ENCODE peak calls at places on chromosomes 11 and 22, in four cellular contexts. G, C, D and U are unnamed samples.

GRCh38 chr22:29369460-29369859 is 18.9 kb downstream of the AP1B1 start:
- DNase-seq in G (peak; percentile 27), C (no peak), D (peak; percentile 81), U (peak; percentile 67)

GRCh38 chr11:72643547-72643946 is 30.7 kb downstream of the PDE2A start:
- DNase-seq in G (no peak), C (peak; percentile 18), D (peak; percentile 61), U (no peak)

GRCh38 chr11:106765849-106766248 is 252.4 kb downstream of the GUCY1A2 start:
- DNase-seq in G (no peak), C (no peak), D (no peak), U (no peak)

GRCh38 chr22:29443861-29444431 is 5.6 kb downstream of the RFPL1 start:
- DNase-seq in G (no peak), C (no peak), D (no peak), U (no peak)

GRCh38 chr11:58625826-58626460 is 3.5 kb downstream of the CNTF start:
- DNase-seq in G (no peak), C (no peak), D (no peak), U (no peak)

GRCh38 chr11:6127881-6128280 is 20.4 kb downstream of the OR56B4 start:
- DNase-seq in G (no peak), C (no peak), D (no peak), U (no peak)

GRCh38 chr11:103806130-103806900 is 230.1 kb upstream of the DDI1 start:
- DNase-seq in G (no peak), C (peak; percentile 17), D (no peak), U (no peak)

GRCh38 chr11:5489571-5490357 is 1.3 kb downstream of the OR52D1 start:
- DNase-seq in G (no peak), C (no peak), D (no peak), U (no peak)

GRCh38 chr11:109605006-109605405 is 183.0 kb downstream of the C11orf87 start:
- DNase-seq in G (no peak), C (no peak), D (no peak), U (no peak)

GRCh38 chr11:37718431-37718999 is 1120.5 kb upstream of the RAG2 start:
- DNase-seq in G (no peak), C (no peak), D (no peak), U (no peak)

GRCh38 chr11:76277298-76278175 is 71.2 kb upstream of the WNT11 start:
- DNase-seq in G (no peak), C (no peak), D (no peak), U (no peak)

GRCh38 chr22:17945156-17945850 is 79.1 kb downstream of the MICAL3 start:
- DNase-seq in G (no peak), C (no peak), D (no peak), U (no peak)

GRCh38 chr11:64379817-64380709 is 21.1 kb downstream of the RPS6KA4 start:
- DNase-seq in G (no peak), C (no peak), D (no peak), U (no peak)

GRCh38 chr11:13216019-13217006 is 61.3 kb upstream of the BMAL1 start:
- DNase-seq in G (no peak), C (no peak), D (no peak), U (no peak)
- TF ChIP-seq CTCF in G (no peak), C (no peak), D (no peak), U (no peak)

GRCh38 chr11:61429346-61429690 is 457 bp downstream of the CPSF7 start:
- DNase-seq in G (peak; percentile 32), C (no peak), D (peak; percentile 35), U (no peak)
- TF ChIP-seq CTCF in G (no peak), C (no peak), D (peak; percentile 21), U (peak; percentile 9)

GRCh38 chr11:85182437-85183109 is 444.6 kb downstream of the DLG2 start:
- DNase-seq in G (no peak), C (no peak), D (no peak), U (no peak)
- TF ChIP-seq CTCF in G (no peak), C (no peak), D (peak; percentile 62), U (peak; percentile 17)

GRCh38 chr11:79060534-79060933 is 380.3 kb downstream of the TENM4 start:
- DNase-seq in G (no peak), C (no peak), D (no peak), U (no peak)

GRCh38 chr11:79066456-79067354 is 374.1 kb downstream of the TENM4 start:
- DNase-seq in G (no peak), C (no peak), D (peak; percentile 80), U (no peak)

GRCh38 chr11:79060081-79060480 is 380.7 kb downstream of the TENM4 start:
- DNase-seq in G (no peak), C (no peak), D (no peak), U (no peak)

GRCh38 chr11:79059171-79059570 is 381.7 kb downstream of the TENM4 start:
- DNase-seq in G (no peak), C (no peak), D (no peak), U (no peak)

GRCh38 chr11:79062814-79063762 is 377.7 kb downstream of the TENM4 start:
- DNase-seq in G (no peak), C (no peak), D (no peak), U (no peak)
- TF ChIP-seq CTCF in G (no peak), C (peak; percentile 35), D (peak; percentile 43), U (no peak)

DNA sequence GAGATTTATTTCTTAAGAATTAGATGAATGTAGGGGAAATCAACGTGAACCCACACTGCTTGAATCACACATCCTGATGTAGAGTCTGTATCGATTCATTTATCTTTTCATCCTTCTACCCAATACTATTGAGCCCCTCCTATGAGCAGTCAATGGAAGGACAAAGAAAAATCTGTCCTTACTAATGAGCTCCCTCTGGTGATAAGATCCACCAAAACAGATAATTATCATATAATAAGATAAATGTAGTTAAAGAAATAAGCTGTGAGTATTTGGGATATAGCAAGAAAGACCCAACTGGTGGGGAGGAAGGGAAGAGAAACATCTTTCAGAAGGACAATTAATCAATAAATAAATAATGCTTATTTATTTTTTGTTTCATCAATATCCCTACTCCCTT is 385.1 kb upstream of the CCDC90B start:
- DNase-seq in G (no peak), C (no peak), D (no peak), U (no peak)
- TF ChIP-seq CTCF in G (no peak), C (no peak), D (peak; percentile 32), U (no peak)

DNA sequence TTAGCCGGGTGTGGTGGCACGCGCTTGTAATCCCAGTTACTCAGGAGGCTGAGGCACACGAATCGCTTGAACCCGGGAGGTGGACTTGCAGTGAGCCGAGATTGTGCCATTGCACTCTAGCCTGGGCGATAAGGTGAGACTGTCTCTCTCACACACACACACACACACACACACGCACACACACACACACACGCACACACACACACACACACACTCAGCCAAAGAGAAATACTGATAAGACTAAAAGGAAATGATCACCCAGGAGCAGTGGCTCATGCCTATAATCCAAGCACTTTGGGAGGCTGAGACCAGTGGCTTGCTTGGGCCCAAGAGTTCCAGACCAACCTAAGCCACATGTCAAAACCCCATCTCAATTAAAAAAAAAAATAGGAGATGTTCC is 20.8 kb downstream of the HSPA8 start:
- DNase-seq in G (no peak), C (no peak), D (no peak), U (no peak)
- TF ChIP-seq CTCF in G (no peak), C (no peak), D (no peak), U (no peak)

GRCh38 chr11:124195419-124195734 is 12.2 kb downstream of the OR10D3 start:
- DNase-seq in G (no peak), C (no peak), D (no peak), U (no peak)

GRCh38 chr11:124193221-124193945 is 10.2 kb downstream of the OR10D3 start:
- DNase-seq in G (no peak), C (no peak), D (no peak), U (no peak)

GRCh38 chr11:124194283-124194682 is 11.1 kb downstream of the OR10D3 start:
- DNase-seq in G (no peak), C (no peak), D (no peak), U (no peak)

GRCh38 chr11:124197999-124198398 is 14.9 kb downstream of the OR10D3 start:
- DNase-seq in G (no peak), C (no peak), D (no peak), U (no peak)

GRCh38 chr11:124194696-124195418 is 11.7 kb downstream of the OR10D3 start:
- DNase-seq in G (no peak), C (peak; percentile 27), D (no peak), U (peak; percentile 57)
- TF ChIP-seq CTCF in G (peak; percentile 16), C (peak; percentile 57), D (peak; percentile 42), U (peak; percentile 23)

DNA sequence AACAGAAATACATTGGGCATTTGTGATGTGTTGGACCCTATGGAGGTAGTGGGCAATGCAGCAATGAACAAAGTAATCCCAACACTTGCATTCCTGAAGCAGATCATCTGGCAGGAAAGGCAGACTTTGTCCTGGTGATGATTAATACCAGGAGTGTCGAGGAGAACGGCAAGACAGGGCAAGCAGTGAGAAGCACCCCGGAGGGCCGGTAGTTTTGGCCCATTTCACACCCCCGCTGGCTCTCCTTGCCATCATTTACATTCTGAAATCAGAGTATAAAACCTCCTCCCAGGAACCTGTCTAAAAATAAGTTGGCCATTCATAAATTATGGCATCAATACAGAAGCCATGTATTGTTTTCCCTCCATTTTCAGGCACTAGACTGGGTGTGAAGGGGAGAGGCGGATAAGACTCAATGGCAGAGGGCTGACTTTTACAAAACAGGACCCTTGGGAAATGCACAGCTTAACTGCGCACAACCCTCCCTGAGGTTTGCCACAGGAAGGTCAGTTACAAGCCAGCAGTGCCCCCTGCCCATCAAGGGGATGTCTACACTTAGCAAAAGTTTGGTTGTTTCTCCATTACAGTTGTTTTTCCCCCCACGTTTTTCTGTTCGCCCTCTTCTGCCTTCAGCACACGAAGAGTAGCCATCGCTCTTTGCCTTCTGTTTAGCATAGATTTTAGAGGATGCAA is 55.6 kb downstream of the OPCML start:
- DNase-seq in G (no peak), C (no peak), D (no peak), U (no peak)
- TF ChIP-seq CTCF in G (no peak), C (no peak), D (no peak), U (no peak)